ENCODE peak calls at places on chromosomes 3 and 15, in four cellular contexts. One of them, this sample, is unnamed.

GRCh38 chr15:81754078-81754477 is 291.7 kb downstream of the MEX3B start:
- DNase-seq in Karpas-422: no peak
- DNase-seq in T-helper 2 cell: no peak
- DNase-seq in stimulated activated naive B cell treated with anti-CD40 and anti-IgM and Interleukin-4, amounts not matched to agents 10 μg/mL and 1 μg/mL and 100 μg/mL, for 72 hours: no peak
- DNase-seq in this sample: no peak

GRCh38 chr15:81221449-81221848 is 24.8 kb downstream of the IL16 start:
- DNase-seq in Karpas-422: no peak
- DNase-seq in T-helper 2 cell: no peak
- DNase-seq in stimulated activated naive B cell treated with anti-CD40 and anti-IgM and Interleukin-4, amounts not matched to agents 10 μg/mL and 1 μg/mL and 100 μg/mL, for 72 hours: no peak
- DNase-seq in this sample: no peak

GRCh38 chr3:103126111-103126510 is 691.3 kb downstream of the ZPLD1 start:
- DNase-seq in Karpas-422: no peak
- DNase-seq in T-helper 2 cell: no peak
- DNase-seq in stimulated activated naive B cell treated with anti-CD40 and anti-IgM and Interleukin-4, amounts not matched to agents 10 μg/mL and 1 μg/mL and 100 μg/mL, for 72 hours: no peak
- DNase-seq in this sample: no peak

GRCh38 chr3:72258786-72259185 is 473.8 kb upstream of the PROK2 start:
- DNase-seq in Karpas-422: no peak
- DNase-seq in T-helper 2 cell: no peak
- DNase-seq in stimulated activated naive B cell treated with anti-CD40 and anti-IgM and Interleukin-4, amounts not matched to agents 10 μg/mL and 1 μg/mL and 100 μg/mL, for 72 hours: no peak
- DNase-seq in this sample: no peak

GRCh38 chr3:127375151-127375937 is 87.5 kb upstream of the PRR20G start:
- DNase-seq in Karpas-422: no peak
- DNase-seq in T-helper 2 cell: no peak
- DNase-seq in stimulated activated naive B cell treated with anti-CD40 and anti-IgM and Interleukin-4, amounts not matched to agents 10 μg/mL and 1 μg/mL and 100 μg/mL, for 72 hours: no peak
- DNase-seq in this sample: no peak

GRCh38 chr3:99638244-99638948 is at the start of gene COL8A1:
- DNase-seq in Karpas-422: no peak
- DNase-seq in T-helper 2 cell: no peak
- DNase-seq in stimulated activated naive B cell treated with anti-CD40 and anti-IgM and Interleukin-4, amounts not matched to agents 10 μg/mL and 1 μg/mL and 100 μg/mL, for 72 hours: no peak
- DNase-seq in this sample: peak

GRCh38 chr3:159273608-159274007 is 471.8 kb downstream of the MFSD1 start:
- DNase-seq in Karpas-422: peak
- DNase-seq in T-helper 2 cell: no peak
- DNase-seq in stimulated activated naive B cell treated with anti-CD40 and anti-IgM and Interleukin-4, amounts not matched to agents 10 μg/mL and 1 μg/mL and 100 μg/mL, for 72 hours: no peak
- DNase-seq in this sample: peak

GRCh38 chr3:101685050-101685400 is 1.5 kb downstream of the RPL24 start:
- DNase-seq in Karpas-422: no peak
- DNase-seq in T-helper 2 cell: no peak
- DNase-seq in stimulated activated naive B cell treated with anti-CD40 and anti-IgM and Interleukin-4, amounts not matched to agents 10 μg/mL and 1 μg/mL and 100 μg/mL, for 72 hours: no peak
- DNase-seq in this sample: no peak

GRCh38 chr3:108106031-108106430 is 15.2 kb upstream of the CD47 start:
- DNase-seq in Karpas-422: no peak
- DNase-seq in T-helper 2 cell: no peak
- DNase-seq in stimulated activated naive B cell treated with anti-CD40 and anti-IgM and Interleukin-4, amounts not matched to agents 10 μg/mL and 1 μg/mL and 100 μg/mL, for 72 hours: no peak
- DNase-seq in this sample: peak

GRCh38 chr3:183811638-183812037 is 13.7 kb downstream of the MAP6D1 start:
- DNase-seq in Karpas-422: no peak
- DNase-seq in T-helper 2 cell: no peak
- DNase-seq in stimulated activated naive B cell treated with anti-CD40 and anti-IgM and Interleukin-4, amounts not matched to agents 10 μg/mL and 1 μg/mL and 100 μg/mL, for 72 hours: no peak
- DNase-seq in this sample: no peak

GRCh38 chr3:150278843-150279341 is 129.2 kb upstream of the TSC22D2 start:
- DNase-seq in Karpas-422: no peak
- DNase-seq in T-helper 2 cell: no peak
- DNase-seq in stimulated activated naive B cell treated with anti-CD40 and anti-IgM and Interleukin-4, amounts not matched to agents 10 μg/mL and 1 μg/mL and 100 μg/mL, for 72 hours: no peak
- DNase-seq in this sample: peak